ENCODE peak calls at places on chromosomes 3 and 15, in eight cellular contexts. S is uterus, L is amygdala, R is NCI-H1092 treated with DMSO at 0.1 percent for 48 hours, I is gastrocnemius medialis, Y is SW480, Q is GM18507, O is glutamatergic neuron. H is an unnamed sample.
A peak's percentile ranks its signal among the peaks of the same experiment; 100 is the strongest.

GRCh38 chr3:52176951-52177700 is 20.8 kb upstream of the ALAS1 start:
- DNase-seq in S (no peak), Q (no peak), I (no peak), R (no peak), Y (no peak), L (no peak), O (no peak), H (no peak)

GRCh38 chr3:110799236-110799635 is 272.4 kb upstream of the NECTIN3 start:
- DNase-seq in L (no peak), I (no peak), S (no peak), Q (no peak), Y (no peak), R (no peak), O (no peak), H (no peak)

GRCh38 chr3:4820296-4821121 is 158.7 kb upstream of the BHLHE40 start:
- DNase-seq in R (no peak), O (no peak), Y (no peak), Q (no peak), L (no peak), S (no peak), I (no peak), H (no peak)

GRCh38 chr3:63861306-63861705 is 2.3 kb downstream of the THOC7 start:
- DNase-seq in S (no peak), Q (no peak), R (no peak), I (no peak), Y (no peak), L (no peak), O (no peak), H (no peak)

GRCh38 chr15:43968551-43968950 is 141.7 kb downstream of the WDR76 start:
- DNase-seq in Y (no peak), Q (no peak), L (no peak), I (no peak), R (no peak), S (no peak), O (no peak), H (no peak)

GRCh38 chr3:89955141-89955540 is 847.7 kb downstream of the EPHA3 start:
- DNase-seq in L (no peak), I (no peak), Y (no peak), O (no peak), S (no peak), R (no peak), Q (no peak), H (no peak)

GRCh38 chr15:88983861-88984429 is 70.8 kb upstream of the MFGE8 start:
- DNase-seq in L (no peak), S (no peak), Q (no peak), O (no peak), I (no peak), Y (no peak), R (no peak), H (no peak)

GRCh38 chr3:16429086-16429485 is 84.4 kb downstream of the RFTN1 start:
- DNase-seq in S (no peak), L (no peak), Y (no peak), O (no peak), Q (no peak), I (no peak), R (no peak), H (no peak)

GRCh38 chr3:25235471-25235870 is 192.6 kb upstream of the RARB start:
- DNase-seq in Y (peak; percentile 37), R (no peak), S (no peak), O (no peak), Q (no peak), I (no peak), L (no peak), H (no peak)

GRCh38 chr15:63063164-63063756 is 20.7 kb downstream of the TPM1 start:
- DNase-seq in L (no peak), S (no peak), R (no peak), Q (no peak), O (no peak), Y (no peak), I (no peak), H (no peak)

GRCh38 chr15:72554471-72555425 is 80.6 kb downstream of the ARIH1 start:
- DNase-seq in Y (no peak), R (no peak), I (no peak), Q (no peak), S (no peak), L (no peak), O (no peak), H (no peak)

GRCh38 chr3:129664040-129664646 is 57.7 kb upstream of the PLXND1 start:
- DNase-seq in O (no peak), L (no peak), Q (no peak), S (no peak), Y (no peak), R (no peak), I (peak; percentile 15), H (no peak)

GRCh38 chr3:142973217-142974009 is 9.9 kb upstream of the PAQR9 start:
- DNase-seq in S (no peak), R (no peak), L (no peak), Y (no peak), I (peak; percentile 85), O (no peak), Q (no peak), H (no peak)

GRCh38 chr15:97750071-97750470 is 210.4 kb upstream of the ARRDC4 start:
- DNase-seq in Y (no peak), Q (no peak), S (no peak), I (no peak), O (no peak), L (no peak), R (no peak), H (no peak)

GRCh38 chr3:14876942-14877341 is 58.2 kb downstream of the FGD5 start:
- DNase-seq in I (no peak), Y (peak; percentile 73), S (peak; percentile 69), O (no peak), R (no peak), L (no peak), Q (no peak), H (peak; percentile 9)